ENCODE peak calls at places on chromosomes 7 and 10, in nine cellular contexts. One of them, this sample, is unnamed.

GRCh38 chr10:77073066-77073960 is 564.3 kb downstream of the KCNMA1 start:
- DNase-seq in activated CD4-positive, alpha-beta T cell treated with anti-CD3 and anti-CD28 coated beads for 36 hours: no peak
- DNase-seq in cardiac fibroblast: peak
- DNase-seq in NCI-H187: no peak
- DNase-seq in NCI-H1105 treated with DMSO at 0.1 percent for 48 hours: no peak
- DNase-seq in progenitor cell of endocrine pancreas: no peak
- DNase-seq in GM03348: peak
- DNase-seq in memory B cell: no peak
- DNase-seq in GM20000: no peak
- DNase-seq in this sample: no peak

GRCh38 chr10:69318997-69319727 is 40.9 kb downstream of the HK1 start:
- DNase-seq in activated CD4-positive, alpha-beta T cell treated with anti-CD3 and anti-CD28 coated beads for 36 hours: peak
- DNase-seq in cardiac fibroblast: peak
- DNase-seq in NCI-H187: no peak
- DNase-seq in NCI-H1105 treated with DMSO at 0.1 percent for 48 hours: peak
- DNase-seq in progenitor cell of endocrine pancreas: no peak
- DNase-seq in GM03348: peak
- DNase-seq in memory B cell: peak
- DNase-seq in GM20000: peak
- DNase-seq in this sample: peak

GRCh38 chr7:92790987-92791386 is 45.4 kb downstream of the CDK6 start:
- DNase-seq in activated CD4-positive, alpha-beta T cell treated with anti-CD3 and anti-CD28 coated beads for 36 hours: no peak
- DNase-seq in cardiac fibroblast: peak
- DNase-seq in NCI-H187: no peak
- DNase-seq in NCI-H1105 treated with DMSO at 0.1 percent for 48 hours: no peak
- DNase-seq in progenitor cell of endocrine pancreas: no peak
- DNase-seq in GM03348: peak
- DNase-seq in memory B cell: no peak
- DNase-seq in GM20000: no peak
- DNase-seq in this sample: no peak

GRCh38 chr7:46776790-46777189 is 805.1 kb downstream of the TNS3 start:
- DNase-seq in activated CD4-positive, alpha-beta T cell treated with anti-CD3 and anti-CD28 coated beads for 36 hours: no peak
- DNase-seq in cardiac fibroblast: peak
- DNase-seq in NCI-H187: no peak
- DNase-seq in NCI-H1105 treated with DMSO at 0.1 percent for 48 hours: peak
- DNase-seq in progenitor cell of endocrine pancreas: no peak
- DNase-seq in GM03348: peak
- DNase-seq in memory B cell: no peak
- DNase-seq in GM20000: no peak
- DNase-seq in this sample: peak

GRCh38 chr10:110992011-110992800 is 72.8 kb downstream of the SHOC2 start:
- DNase-seq in activated CD4-positive, alpha-beta T cell treated with anti-CD3 and anti-CD28 coated beads for 36 hours: no peak
- DNase-seq in cardiac fibroblast: peak
- DNase-seq in NCI-H187: no peak
- DNase-seq in NCI-H1105 treated with DMSO at 0.1 percent for 48 hours: no peak
- DNase-seq in progenitor cell of endocrine pancreas: no peak
- DNase-seq in GM03348: no peak
- DNase-seq in memory B cell: no peak
- DNase-seq in GM20000: no peak
- DNase-seq in this sample: no peak

GRCh38 chr7:33821970-33822369 is 83.4 kb upstream of the BMPER start:
- DNase-seq in activated CD4-positive, alpha-beta T cell treated with anti-CD3 and anti-CD28 coated beads for 36 hours: no peak
- DNase-seq in cardiac fibroblast: peak
- DNase-seq in NCI-H187: no peak
- DNase-seq in NCI-H1105 treated with DMSO at 0.1 percent for 48 hours: no peak
- DNase-seq in progenitor cell of endocrine pancreas: no peak
- DNase-seq in GM03348: no peak
- DNase-seq in memory B cell: no peak
- DNase-seq in GM20000: no peak
- DNase-seq in this sample: no peak

GRCh38 chr10:61635946-61636345 is 26.8 kb upstream of the CABCOCO1 start:
- DNase-seq in activated CD4-positive, alpha-beta T cell treated with anti-CD3 and anti-CD28 coated beads for 36 hours: no peak
- DNase-seq in cardiac fibroblast: peak
- DNase-seq in NCI-H187: no peak
- DNase-seq in NCI-H1105 treated with DMSO at 0.1 percent for 48 hours: no peak
- DNase-seq in progenitor cell of endocrine pancreas: no peak
- DNase-seq in GM03348: peak
- DNase-seq in memory B cell: no peak
- DNase-seq in GM20000: no peak
- DNase-seq in this sample: no peak

GRCh38 chr7:15920953-15921352 is 234.5 kb upstream of the MEOX2 start:
- DNase-seq in activated CD4-positive, alpha-beta T cell treated with anti-CD3 and anti-CD28 coated beads for 36 hours: no peak
- DNase-seq in cardiac fibroblast: peak
- DNase-seq in NCI-H187: no peak
- DNase-seq in NCI-H1105 treated with DMSO at 0.1 percent for 48 hours: no peak
- DNase-seq in progenitor cell of endocrine pancreas: no peak
- DNase-seq in GM03348: no peak
- DNase-seq in memory B cell: no peak
- DNase-seq in GM20000: no peak
- DNase-seq in this sample: no peak

GRCh38 chr7:17369686-17370426 is 71.4 kb downstream of the AHR start:
- DNase-seq in activated CD4-positive, alpha-beta T cell treated with anti-CD3 and anti-CD28 coated beads for 36 hours: no peak
- DNase-seq in cardiac fibroblast: peak
- DNase-seq in NCI-H187: no peak
- DNase-seq in NCI-H1105 treated with DMSO at 0.1 percent for 48 hours: no peak
- DNase-seq in progenitor cell of endocrine pancreas: no peak
- DNase-seq in GM03348: peak
- DNase-seq in memory B cell: no peak
- DNase-seq in GM20000: no peak
- DNase-seq in this sample: peak

This sample was measured in H4.